ENCODE peak calls at places on chromosomes 13 and 19, in five cellular contexts. D, E, N, T and X are unnamed samples.
A peak's percentile ranks its signal among the peaks of the same experiment; 100 is the strongest.

GRCh38 chr13:70432276-70432805 is 324.1 kb upstream of the KLHL1 start:
- DNase-seq in D (no peak), E (no peak), N (no peak), T (no peak), X (no peak)

GRCh38 chr19:3801412-3802096 is 15.4 kb upstream of the MATK start:
- DNase-seq in D (peak; percentile 57), E (no peak), N (peak; percentile 10), T (no peak), X (peak; percentile 55)

GRCh38 chr13:94494021-94494420 is 14.5 kb upstream of the DCT start:
- DNase-seq in D (no peak), E (no peak), N (no peak), T (no peak), X (no peak)

GRCh38 chr19:57803594-57804325 is 11.0 kb downstream of the ZNF552 start:
- DNase-seq in D (no peak), E (no peak), N (peak; percentile 54), T (no peak), X (peak; percentile 51)

GRCh38 chr19:40613669-40614594 is 12.8 kb downstream of the LTBP4 start:
- DNase-seq in D (peak; percentile 83), E (peak; percentile 81), N (no peak), T (no peak), X (peak; percentile 93)

GRCh38 chr13:85236431-85236830 is 562.8 kb downstream of the SLITRK6 start:
- DNase-seq in D (no peak), E (no peak), N (peak; percentile 91), T (no peak), X (no peak)

GRCh38 chr13:25046985-25047660 is 48.8 kb upstream of the PABPC3 start:
- DNase-seq in D (no peak), E (no peak), N (no peak), T (no peak), X (no peak)

GRCh38 chr13:73107459-73107858 is 48.7 kb downstream of the KLF5 start:
- DNase-seq in D (no peak), E (no peak), N (no peak), T (no peak), X (no peak)

GRCh38 chr13:64471916-64472315 is 2758.2 kb downstream of the PCDH9 start:
- DNase-seq in D (no peak), E (no peak), N (peak; percentile 48), T (no peak), X (no peak)

GRCh38 chr19:35105411-35106290 is 10.0 kb upstream of the FXYD3 start:
- DNase-seq in D (no peak), E (no peak), N (no peak), T (no peak), X (no peak)

GRCh38 chr13:101449971-101450748 is 2.3 kb upstream of the ITGBL1 start:
- DNase-seq in D (no peak), E (no peak), N (peak; percentile 93), T (no peak), X (no peak)

GRCh38 chr19:47735131-47735530 is 10.2 kb upstream of the NOP53 start:
- DNase-seq in D (no peak), E (no peak), N (no peak), T (no peak), X (no peak)

GRCh38 chr19:55461974-55462628 is 659 bp upstream of the ISOC2 start:
- DNase-seq in D (no peak), E (peak; percentile 59), N (peak; percentile 44), T (peak; percentile 39), X (no peak)

GRCh38 chr19:5086725-5087439 is 118.0 kb downstream of the KDM4B start:
- DNase-seq in D (no peak), E (no peak), N (peak; percentile 29), T (no peak), X (no peak)

GRCh38 chr13:48647625-48648024 is 6.1 kb upstream of the CYSLTR2 start:
- DNase-seq in D (no peak), E (no peak), N (no peak), T (peak; percentile 42), X (peak; percentile 45)

GRCh38 chr13:41122838-41123237 is 9.8 kb downstream of the KBTBD6 start:
- DNase-seq in D (peak; percentile 53), E (no peak), N (no peak), T (no peak), X (no peak)

GRCh38 chr19:54448037-54448773 is 794 bp upstream of the LENG8 start:
- DNase-seq in D (no peak), E (peak; percentile 76), N (peak; percentile 54), T (peak; percentile 71), X (peak; percentile 68)

GRCh38 chr19:485583-486236 is 10.6 kb upstream of the MADCAM1 start:
- DNase-seq in D (no peak), E (no peak), N (no peak), T (peak; percentile 63), X (peak; percentile 60)

GRCh38 chr13:36998624-36999041 is 507 bp downstream of the ALG5 start:
- DNase-seq in D (no peak), E (peak; percentile 50), N (no peak), T (peak; percentile 28), X (peak; percentile 59)

GRCh38 chr19:10288662-10289166 is 1.0 kb upstream of the ICAM5 start:
- DNase-seq in D (no peak), E (no peak), N (peak; percentile 57), T (no peak), X (peak; percentile 59)

GRCh38 chr13:28411859-28412353 is 83.0 kb downstream of the FLT1 start:
- DNase-seq in D (no peak), E (no peak), N (no peak), T (no peak), X (no peak)

GRCh38 chr13:46492946-46493345 is 60.0 kb upstream of the LRCH1 start:
- DNase-seq in D (peak; percentile 23), E (no peak), N (peak; percentile 66), T (no peak), X (peak; percentile 49)

GRCh38 chr13:48142437-48142836 is 47.5 kb upstream of the MED4 start:
- DNase-seq in D (no peak), E (no peak), N (no peak), T (no peak), X (no peak)

GRCh38 chr13:23146811-23147245 is 34.0 kb upstream of the SGCG start:
- DNase-seq in D (no peak), E (no peak), N (no peak), T (no peak), X (no peak)

DNA sequence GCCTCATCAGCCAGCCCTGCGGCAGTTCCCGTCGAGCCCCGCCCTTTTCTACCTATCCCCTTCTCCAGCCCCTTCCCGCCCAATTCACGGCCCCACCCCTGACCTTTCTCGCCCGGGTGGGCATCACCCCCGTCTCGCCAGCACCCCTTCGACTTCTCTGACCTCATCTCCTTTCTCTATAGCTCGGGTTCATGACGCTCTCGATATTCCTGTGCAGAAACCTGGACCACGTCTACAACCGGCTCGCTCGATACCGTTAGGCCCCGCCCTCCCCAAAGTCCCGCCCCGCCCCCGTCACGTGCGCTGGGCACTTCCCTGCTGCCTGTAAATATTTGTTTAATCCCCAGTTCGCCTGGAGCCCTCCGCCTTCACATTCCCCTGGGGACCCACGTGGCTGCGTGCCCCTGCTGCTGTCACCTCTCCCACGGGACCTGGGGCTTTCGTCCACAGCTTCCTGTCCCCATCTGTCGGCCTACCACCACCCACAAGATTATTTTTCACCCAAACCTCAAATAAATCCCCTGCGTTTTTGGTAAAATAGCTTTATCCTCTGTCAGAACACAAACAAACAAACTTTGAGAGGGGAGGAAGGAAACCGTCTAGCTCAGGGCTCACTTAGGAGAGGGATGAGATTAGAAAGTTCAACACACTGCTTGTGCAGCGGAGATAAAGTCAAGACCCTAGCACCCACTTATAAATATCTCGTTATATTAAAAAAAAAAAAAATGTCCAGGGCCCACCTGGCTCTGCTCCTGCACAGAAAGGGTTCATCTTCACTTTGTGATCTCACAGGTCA is 5.1 kb downstream of the CD37 start:
- DNase-seq in D (no peak), E (peak; percentile 82), N (no peak), T (peak; percentile 90), X (peak; percentile 81)
- H3K4me1 ChIP-seq in D (peaks cover 33% of the 10 kb centered on the region), E (peaks cover 8% of the 10 kb centered on the region), N (peaks cover 14% of the 10 kb centered on the region), T (peaks cover 30% of the 10 kb centered on the region), X (peaks cover 19% of the 10 kb centered on the region)

GRCh38 chr19:56554272-56554869 is 12.9 kb upstream of the ZNF470 start:
- DNase-seq in D (no peak), E (no peak), N (no peak), T (no peak), X (no peak)
- H3K9me3 ChIP-seq in D (peaks cover 8% of the 10 kb centered on the region), E (peaks cover 48% of the 10 kb centered on the region), N (peaks cover 84% of the 10 kb centered on the region), T (peaks cover 9% of the 10 kb centered on the region), X (peaks cover 97% of the 10 kb centered on the region)

DNA sequence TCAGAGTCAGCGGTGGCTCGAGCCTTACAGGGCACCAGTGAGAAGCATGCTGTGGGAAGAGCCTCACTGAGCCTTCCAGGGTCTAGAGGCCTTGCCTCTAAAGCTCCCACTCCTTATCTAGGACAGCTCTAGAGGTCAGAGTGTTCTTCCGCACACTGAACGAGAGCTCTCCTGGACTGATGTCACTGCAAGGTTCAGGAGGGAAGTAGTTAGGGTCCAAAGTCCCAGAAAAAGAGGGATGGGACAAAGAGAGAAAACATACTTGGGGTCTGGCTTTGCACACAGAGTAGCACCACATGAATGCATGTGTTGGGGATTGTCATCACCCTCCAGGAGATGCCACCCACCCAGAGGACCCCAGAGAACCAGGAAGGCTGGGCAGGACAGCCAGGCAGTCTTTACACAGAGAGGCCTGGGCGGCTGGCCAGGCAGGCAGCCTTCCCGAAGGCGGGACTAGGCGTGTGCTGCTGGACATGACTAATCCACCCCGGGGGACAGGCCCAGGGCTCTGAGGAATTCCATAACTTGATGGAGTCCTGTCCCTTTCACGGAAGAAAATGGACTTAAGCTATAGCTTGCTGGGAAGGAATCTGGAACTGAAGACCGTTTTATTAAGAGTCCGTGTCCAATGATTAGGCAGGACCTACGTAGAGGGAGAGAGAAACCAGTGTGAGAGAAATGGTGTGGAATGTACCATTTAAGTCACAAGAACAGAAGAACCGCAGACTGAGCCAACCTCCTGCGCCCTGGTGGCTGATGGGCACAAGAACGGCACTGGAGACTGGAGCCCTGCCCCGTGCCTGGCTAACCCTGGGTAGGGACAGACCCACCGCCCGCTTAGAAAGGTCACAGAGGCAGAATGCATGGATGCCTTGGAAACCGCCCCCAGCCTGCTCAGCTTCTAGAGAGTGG is 16.7 kb upstream of the EPHX3 start:
- DNase-seq in D (no peak), E (peak; percentile 79), N (peak; percentile 84), T (peak; percentile 52), X (peak; percentile 67)
- H3K4me1 ChIP-seq in D (no peaks in the 10 kb centered on the region), E (peaks cover 51% of the 10 kb centered on the region), N (peaks cover 31% of the 10 kb centered on the region), T (peaks cover 56% of the 10 kb centered on the region), X (peaks cover 37% of the 10 kb centered on the region)

GRCh38 chr19:6288737-6289136 is 9.0 kb upstream of the MLLT1 start:
- DNase-seq in D (no peak), E (no peak), N (no peak), T (no peak), X (no peak)

GRCh38 chr19:6286676-6287075 is 6.9 kb upstream of the MLLT1 start:
- DNase-seq in D (no peak), E (no peak), N (no peak), T (no peak), X (no peak)

GRCh38 chr19:6292006-6292405 is 12.2 kb upstream of the MLLT1 start:
- DNase-seq in D (no peak), E (no peak), N (no peak), T (no peak), X (no peak)

DNA sequence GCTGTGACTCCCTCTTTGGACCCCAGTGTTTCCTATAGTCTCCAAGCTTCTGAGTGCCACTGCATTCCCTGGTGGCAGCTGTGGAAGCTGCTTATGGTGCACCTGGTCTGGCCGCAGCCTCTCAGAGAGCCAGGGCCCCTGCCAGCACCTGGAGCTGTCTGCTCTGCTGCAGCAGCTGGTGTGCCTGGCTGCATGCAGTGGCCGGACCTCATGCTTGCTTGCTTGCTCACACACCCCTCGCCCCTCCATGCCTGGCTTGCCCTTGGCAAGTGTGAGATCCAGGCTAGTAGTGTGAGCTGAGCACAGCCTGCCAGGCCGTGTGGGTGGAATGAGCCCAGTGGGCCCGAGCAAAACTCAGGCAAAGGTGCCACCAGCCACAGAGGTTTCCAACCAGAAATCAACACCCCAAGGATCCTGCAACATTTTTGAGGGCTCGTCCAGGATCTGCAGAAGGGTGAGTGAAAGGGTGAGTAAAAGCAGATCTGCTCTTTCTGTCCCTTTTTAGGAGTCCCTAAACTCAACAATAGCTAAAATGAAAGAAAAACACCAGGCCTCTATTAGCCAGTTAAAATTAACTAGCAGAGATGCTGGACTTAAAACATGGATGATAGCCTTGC is 7.6 kb upstream of the MLLT1 start:
- DNase-seq in D (no peak), E (no peak), N (no peak), T (no peak), X (no peak)
- H3K9me3 ChIP-seq in D (no peaks in the 10 kb centered on the region), E (peaks cover 18% of the 10 kb centered on the region), N (peaks cover 24% of the 10 kb centered on the region), T (peaks cover 6% of the 10 kb centered on the region), X (peaks cover 60% of the 10 kb centered on the region)